ENCODE peak calls at places on chromosomes 12 and 14, in six cellular contexts. One of them, this sample, is unnamed. For H3K36me3, the result is how much of the 10 kb centered on the place peaks cover.

GRCh38 chr12:133233006-133233405 is 2.7 kb downstream of the ANHX start:
- DNase-seq in mucosa of descending colon: no peak
- DNase-seq in stomach: no peak
- DNase-seq in uterus: no peak
- DNase-seq in keratinocyte: no peak
- DNase-seq in SK-N-MC: no peak
- DNase-seq in this sample: no peak

GRCh38 chr12:104974626-104975290 is 11.4 kb upstream of the NOPCHAP1 start:
- DNase-seq in keratinocyte: peak
- DNase-seq in SK-N-MC: no peak
- DNase-seq in mucosa of descending colon: no peak
- DNase-seq in uterus: no peak
- DNase-seq in stomach: no peak
- DNase-seq in this sample: no peak

GRCh38 chr12:105204916-105205315 is 31.1 kb downstream of the APPL2 start:
- DNase-seq in keratinocyte: no peak
- DNase-seq in stomach: no peak
- DNase-seq in SK-N-MC: no peak
- DNase-seq in uterus: no peak
- DNase-seq in mucosa of descending colon: no peak
- DNase-seq in this sample: no peak

GRCh38 chr12:51972849-51973273 is 21.4 kb downstream of the ACVR1B start:
- DNase-seq in uterus: peak
- DNase-seq in keratinocyte: no peak
- DNase-seq in mucosa of descending colon: no peak
- DNase-seq in SK-N-MC: no peak
- DNase-seq in stomach: peak
- DNase-seq in this sample: peak

GRCh38 chr14:91873476-91874265 is 6.3 kb upstream of the TC2N start:
- DNase-seq in stomach: peak
- DNase-seq in keratinocyte: no peak
- DNase-seq in mucosa of descending colon: peak
- DNase-seq in uterus: no peak
- DNase-seq in SK-N-MC: no peak
- DNase-seq in this sample: no peak

GRCh38 chr14:97053941-97054340 is 256.8 kb downstream of the VRK1 start:
- DNase-seq in mucosa of descending colon: no peak
- DNase-seq in SK-N-MC: no peak
- DNase-seq in uterus: no peak
- DNase-seq in keratinocyte: no peak
- DNase-seq in stomach: no peak
- DNase-seq in this sample: no peak

GRCh38 chr12:64102339-64102738 is 119.8 kb downstream of the KICS2 start:
- DNase-seq in SK-N-MC: no peak
- DNase-seq in uterus: no peak
- DNase-seq in stomach: no peak
- DNase-seq in keratinocyte: no peak
- DNase-seq in mucosa of descending colon: no peak
- DNase-seq in this sample: no peak

GRCh38 chr12:53974084-53975018 is at the start of gene HOTAIR:
- DNase-seq in uterus: peak
- DNase-seq in keratinocyte: no peak
- DNase-seq in stomach: no peak
- DNase-seq in SK-N-MC: no peak
- DNase-seq in mucosa of descending colon: no peak
- DNase-seq in this sample: peak

GRCh38 chr12:62435337-62436163 is 31.1 kb upstream of the MON2 start:
- DNase-seq in keratinocyte: no peak
- DNase-seq in stomach: peak
- DNase-seq in uterus: peak
- DNase-seq in SK-N-MC: no peak
- DNase-seq in mucosa of descending colon: peak
- DNase-seq in this sample: peak

GRCh38 chr12:106642991-106643390 is 60.2 kb downstream of the RFX4 start:
- DNase-seq in uterus: no peak
- DNase-seq in stomach: no peak
- DNase-seq in keratinocyte: no peak
- DNase-seq in mucosa of descending colon: no peak
- DNase-seq in SK-N-MC: no peak
- DNase-seq in this sample: no peak

GRCh38 chr12:96878704-96879103 is 28.4 kb upstream of the NEDD1 start:
- DNase-seq in mucosa of descending colon: no peak
- DNase-seq in stomach: no peak
- DNase-seq in uterus: no peak
- DNase-seq in keratinocyte: no peak
- DNase-seq in SK-N-MC: no peak
- DNase-seq in this sample: no peak

GRCh38 chr12:48122065-48122834 is 3.1 kb downstream of the PFKM start:
- DNase-seq in keratinocyte: no peak
- DNase-seq in uterus: no peak
- DNase-seq in stomach: no peak
- DNase-seq in SK-N-MC: no peak
- DNase-seq in mucosa of descending colon: no peak
- DNase-seq in this sample: no peak

GRCh38 chr14:52835122-52835903 is 43.9 kb upstream of the GNPNAT1 start:
- DNase-seq in stomach: no peak
- DNase-seq in keratinocyte: peak
- DNase-seq in mucosa of descending colon: no peak
- DNase-seq in uterus: no peak
- DNase-seq in SK-N-MC: no peak
- DNase-seq in this sample: no peak

GRCh38 chr12:7130791-7131501 is 775 bp downstream of the CLSTN3 start:
- DNase-seq in SK-N-MC: no peak
- DNase-seq in uterus: peak
- DNase-seq in keratinocyte: no peak
- DNase-seq in mucosa of descending colon: peak
- DNase-seq in stomach: peak
- DNase-seq in this sample: peak

GRCh38 chr12:128791395-128792322 is 32.1 kb downstream of the SLC15A4 start:
- DNase-seq in mucosa of descending colon: peak
- DNase-seq in stomach: no peak
- DNase-seq in keratinocyte: no peak
- DNase-seq in SK-N-MC: no peak
- DNase-seq in uterus: no peak
- DNase-seq in this sample: no peak

GRCh38 chr14:104554088-104554607 is 25.4 kb upstream of the C14orf180 start:
- DNase-seq in keratinocyte: no peak
- DNase-seq in SK-N-MC: no peak
- DNase-seq in stomach: no peak
- DNase-seq in mucosa of descending colon: peak
- DNase-seq in uterus: no peak
- DNase-seq in this sample: peak

GRCh38 chr14:65403231-65403630 is 9.3 kb upstream of the FUT8 start:
- DNase-seq in keratinocyte: no peak
- DNase-seq in mucosa of descending colon: no peak
- DNase-seq in stomach: no peak
- DNase-seq in SK-N-MC: no peak
- DNase-seq in uterus: no peak
- DNase-seq in this sample: no peak

GRCh38 chr12:52496590-52497071 is 3.6 kb upstream of the KRT6A start:
- DNase-seq in stomach: no peak
- DNase-seq in mucosa of descending colon: no peak
- DNase-seq in keratinocyte: peak
- DNase-seq in SK-N-MC: no peak
- DNase-seq in uterus: peak
- DNase-seq in this sample: no peak

GRCh38 chr12:59446156-59446555 is 149.7 kb upstream of the SLC16A7 start:
- DNase-seq in uterus: no peak
- DNase-seq in SK-N-MC: no peak
- DNase-seq in stomach: no peak
- DNase-seq in keratinocyte: no peak
- DNase-seq in mucosa of descending colon: no peak
- DNase-seq in this sample: no peak
- H3K36me3 ChIP-seq in uterus: under half
- H3K36me3 ChIP-seq in SK-N-MC: under half
- H3K36me3 ChIP-seq in stomach: under half
- H3K36me3 ChIP-seq in keratinocyte: under half
- H3K36me3 ChIP-seq in mucosa of descending colon: under half
- H3K36me3 ChIP-seq in this sample: under half

GRCh38 chr12:121828306-121828705 is 24.5 kb downstream of the SETD1B start:
- DNase-seq in mucosa of descending colon: no peak
- DNase-seq in SK-N-MC: no peak
- DNase-seq in stomach: no peak
- DNase-seq in keratinocyte: no peak
- DNase-seq in uterus: no peak
- DNase-seq in this sample: no peak

GRCh38 chr12:121829250-121829918 is 25.6 kb downstream of the SETD1B start:
- DNase-seq in SK-N-MC: no peak
- DNase-seq in uterus: no peak
- DNase-seq in keratinocyte: no peak
- DNase-seq in stomach: no peak
- DNase-seq in mucosa of descending colon: no peak
- DNase-seq in this sample: no peak

GRCh38 chr12:121828826-121829225 is 25.0 kb downstream of the SETD1B start:
- DNase-seq in stomach: no peak
- DNase-seq in mucosa of descending colon: no peak
- DNase-seq in keratinocyte: no peak
- DNase-seq in SK-N-MC: no peak
- DNase-seq in uterus: no peak
- DNase-seq in this sample: no peak

GRCh38 chr12:121826318-121826954 is 22.6 kb downstream of the SETD1B start:
- DNase-seq in SK-N-MC: no peak
- DNase-seq in mucosa of descending colon: no peak
- DNase-seq in keratinocyte: no peak
- DNase-seq in uterus: no peak
- DNase-seq in stomach: no peak
- DNase-seq in this sample: no peak

GRCh38 chr12:121827351-121828099 is 23.7 kb downstream of the SETD1B start:
- DNase-seq in stomach: no peak
- DNase-seq in uterus: no peak
- DNase-seq in mucosa of descending colon: no peak
- DNase-seq in SK-N-MC: no peak
- DNase-seq in keratinocyte: no peak
- DNase-seq in this sample: no peak
- H3K36me3 ChIP-seq in stomach: half or more
- H3K36me3 ChIP-seq in uterus: under half
- H3K36me3 ChIP-seq in mucosa of descending colon: under half
- H3K36me3 ChIP-seq in SK-N-MC: under half
- H3K36me3 ChIP-seq in keratinocyte: under half
- H3K36me3 ChIP-seq in this sample: under half

DNA sequence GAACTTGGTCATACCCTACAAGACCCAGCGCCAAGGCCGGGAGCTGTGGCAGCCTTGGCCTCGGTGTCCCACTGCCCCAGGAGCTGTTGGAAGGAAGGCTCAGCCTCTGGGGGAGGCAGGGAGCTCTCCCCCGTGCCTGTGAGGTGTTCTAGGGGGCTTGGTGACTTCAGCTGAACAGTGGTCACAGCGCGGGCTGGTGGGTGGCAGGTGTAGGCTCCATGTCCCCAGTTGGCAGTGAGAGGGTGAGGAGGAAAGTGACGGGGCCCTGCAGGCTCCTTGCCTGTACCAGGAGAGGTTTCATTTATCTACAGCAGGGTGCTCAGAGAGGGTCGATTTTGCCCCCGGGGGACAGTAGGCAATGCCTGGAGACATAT is 47.5 kb downstream of the DLK1 start:
- DNase-seq in keratinocyte: no peak
- DNase-seq in mucosa of descending colon: no peak
- DNase-seq in SK-N-MC: no peak
- DNase-seq in stomach: peak
- DNase-seq in uterus: no peak
- DNase-seq in this sample: no peak
- H3K36me3 ChIP-seq in keratinocyte: under half
- H3K36me3 ChIP-seq in mucosa of descending colon: under half
- H3K36me3 ChIP-seq in SK-N-MC: under half
- H3K36me3 ChIP-seq in stomach: under half
- H3K36me3 ChIP-seq in uterus: under half
- H3K36me3 ChIP-seq in this sample: under half

GRCh38 chr14:102723650-102724049 is 53.6 kb upstream of the TRAF3 start:
- DNase-seq in uterus: no peak
- DNase-seq in keratinocyte: no peak
- DNase-seq in stomach: no peak
- DNase-seq in mucosa of descending colon: no peak
- DNase-seq in SK-N-MC: no peak
- DNase-seq in this sample: no peak
- H3K36me3 ChIP-seq in uterus: under half
- H3K36me3 ChIP-seq in keratinocyte: under half
- H3K36me3 ChIP-seq in stomach: half or more
- H3K36me3 ChIP-seq in mucosa of descending colon: under half
- H3K36me3 ChIP-seq in SK-N-MC: half or more
- H3K36me3 ChIP-seq in this sample: under half

DNA sequence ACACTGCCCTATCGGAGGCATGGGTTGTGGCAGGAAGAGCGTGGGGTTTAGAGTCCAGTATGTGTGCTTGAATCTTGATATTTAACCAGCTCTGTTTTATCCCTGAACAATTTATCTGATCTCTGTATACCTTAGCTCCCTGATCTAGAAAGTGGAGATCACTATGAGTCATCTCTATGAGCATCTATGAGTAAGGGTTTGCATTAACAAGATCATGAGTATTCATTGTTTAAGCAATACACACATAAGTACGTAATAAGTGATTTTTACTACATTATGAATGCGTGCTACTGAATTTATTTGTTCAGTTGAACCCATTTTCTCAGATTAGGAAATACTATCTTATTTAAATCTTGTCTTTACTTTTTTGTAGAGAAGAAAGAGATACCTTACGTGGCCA is 49.4 kb downstream of the GPATCH2L start:
- DNase-seq in keratinocyte: peak
- DNase-seq in SK-N-MC: no peak
- DNase-seq in mucosa of descending colon: no peak
- DNase-seq in stomach: no peak
- DNase-seq in uterus: no peak
- DNase-seq in this sample: no peak
- H3K36me3 ChIP-seq in keratinocyte: under half
- H3K36me3 ChIP-seq in SK-N-MC: half or more
- H3K36me3 ChIP-seq in mucosa of descending colon: under half
- H3K36me3 ChIP-seq in stomach: half or more
- H3K36me3 ChIP-seq in uterus: under half
- H3K36me3 ChIP-seq in this sample: under half

GRCh38 chr12:124347805-124348658 is 53.1 kb downstream of the RFLNA start:
- DNase-seq in keratinocyte: no peak
- DNase-seq in SK-N-MC: no peak
- DNase-seq in stomach: no peak
- DNase-seq in mucosa of descending colon: no peak
- DNase-seq in uterus: no peak
- DNase-seq in this sample: no peak
- H3K36me3 ChIP-seq in keratinocyte: under half
- H3K36me3 ChIP-seq in SK-N-MC: under half
- H3K36me3 ChIP-seq in stomach: half or more
- H3K36me3 ChIP-seq in mucosa of descending colon: under half
- H3K36me3 ChIP-seq in uterus: under half
- H3K36me3 ChIP-seq in this sample: half or more

GRCh38 chr12:131735863-131736806 is 25.2 kb downstream of the SFSWAP start:
- DNase-seq in uterus: no peak
- DNase-seq in SK-N-MC: no peak
- DNase-seq in mucosa of descending colon: no peak
- DNase-seq in keratinocyte: no peak
- DNase-seq in stomach: no peak
- DNase-seq in this sample: no peak
- H3K36me3 ChIP-seq in uterus: under half
- H3K36me3 ChIP-seq in SK-N-MC: half or more
- H3K36me3 ChIP-seq in mucosa of descending colon: under half
- H3K36me3 ChIP-seq in keratinocyte: under half
- H3K36me3 ChIP-seq in stomach: half or more
- H3K36me3 ChIP-seq in this sample: under half

This sample was measured in right lobe of liver.